ENCODE peak calls at places on chromosomes 12 and 14, in seven cellular contexts. One of them, this sample, is unnamed. For H3K4me1, the result is how much of the 10 kb centered on the place peaks cover.

GRCh38 chr12:95201056-95201670 is 16.1 kb downstream of the FGD6 start:
- DNase-seq in heart left ventricle: no peak
- DNase-seq in HCT116: no peak
- DNase-seq in body of pancreas: no peak
- DNase-seq in uterus: no peak
- DNase-seq in Peyer's patch: no peak
- DNase-seq in IMR-90: peak
- DNase-seq in this sample: no peak

GRCh38 chr12:101877816-101878811 is 734 bp downstream of the DRAM1 start:
- DNase-seq in heart left ventricle: peak
- DNase-seq in HCT116: no peak
- DNase-seq in body of pancreas: no peak
- DNase-seq in uterus: peak
- DNase-seq in Peyer's patch: no peak
- DNase-seq in IMR-90: no peak
- DNase-seq in this sample: peak

GRCh38 chr12:98532687-98533304 is 17.4 kb downstream of the TMPO start:
- DNase-seq in heart left ventricle: no peak
- DNase-seq in HCT116: peak
- DNase-seq in body of pancreas: no peak
- DNase-seq in uterus: no peak
- DNase-seq in Peyer's patch: no peak
- DNase-seq in IMR-90: peak
- DNase-seq in this sample: no peak

GRCh38 chr12:72570601-72571000 is 298.4 kb downstream of the TRHDE start:
- DNase-seq in heart left ventricle: no peak
- DNase-seq in HCT116: peak
- DNase-seq in body of pancreas: no peak
- DNase-seq in uterus: no peak
- DNase-seq in Peyer's patch: no peak
- DNase-seq in IMR-90: no peak
- DNase-seq in this sample: no peak

GRCh38 chr14:67704484-67705089 is 2.9 kb downstream of the RDH12 start:
- DNase-seq in heart left ventricle: no peak
- DNase-seq in HCT116: peak
- DNase-seq in body of pancreas: peak
- DNase-seq in uterus: no peak
- DNase-seq in Peyer's patch: no peak
- DNase-seq in IMR-90: peak
- DNase-seq in this sample: no peak

GRCh38 chr14:101828038-101828437 is 66.5 kb downstream of the PPP2R5C start:
- DNase-seq in heart left ventricle: no peak
- DNase-seq in HCT116: no peak
- DNase-seq in body of pancreas: no peak
- DNase-seq in uterus: no peak
- DNase-seq in Peyer's patch: no peak
- DNase-seq in IMR-90: peak
- DNase-seq in this sample: no peak

GRCh38 chr12:67426067-67426466 is 156.9 kb downstream of the CAND1 start:
- DNase-seq in heart left ventricle: no peak
- DNase-seq in HCT116: no peak
- DNase-seq in body of pancreas: peak
- DNase-seq in uterus: no peak
- DNase-seq in Peyer's patch: no peak
- DNase-seq in IMR-90: peak
- DNase-seq in this sample: no peak

GRCh38 chr14:56297449-56297848 is 179.2 kb downstream of the PELI2 start:
- DNase-seq in heart left ventricle: no peak
- DNase-seq in HCT116: no peak
- DNase-seq in body of pancreas: no peak
- DNase-seq in uterus: no peak
- DNase-seq in Peyer's patch: no peak
- DNase-seq in IMR-90: no peak
- DNase-seq in this sample: no peak

GRCh38 chr12:111216387-111217159 is 152.3 kb downstream of the PHETA1 start:
- DNase-seq in heart left ventricle: no peak
- DNase-seq in HCT116: no peak
- DNase-seq in body of pancreas: no peak
- DNase-seq in uterus: no peak
- DNase-seq in Peyer's patch: no peak
- DNase-seq in IMR-90: no peak
- DNase-seq in this sample: no peak

GRCh38 chr14:22375321-22375930 is 213.6 kb downstream of the DAD1 start:
- DNase-seq in heart left ventricle: no peak
- DNase-seq in HCT116: peak
- DNase-seq in body of pancreas: no peak
- DNase-seq in uterus: no peak
- DNase-seq in Peyer's patch: no peak
- DNase-seq in IMR-90: peak
- DNase-seq in this sample: no peak

DNA sequence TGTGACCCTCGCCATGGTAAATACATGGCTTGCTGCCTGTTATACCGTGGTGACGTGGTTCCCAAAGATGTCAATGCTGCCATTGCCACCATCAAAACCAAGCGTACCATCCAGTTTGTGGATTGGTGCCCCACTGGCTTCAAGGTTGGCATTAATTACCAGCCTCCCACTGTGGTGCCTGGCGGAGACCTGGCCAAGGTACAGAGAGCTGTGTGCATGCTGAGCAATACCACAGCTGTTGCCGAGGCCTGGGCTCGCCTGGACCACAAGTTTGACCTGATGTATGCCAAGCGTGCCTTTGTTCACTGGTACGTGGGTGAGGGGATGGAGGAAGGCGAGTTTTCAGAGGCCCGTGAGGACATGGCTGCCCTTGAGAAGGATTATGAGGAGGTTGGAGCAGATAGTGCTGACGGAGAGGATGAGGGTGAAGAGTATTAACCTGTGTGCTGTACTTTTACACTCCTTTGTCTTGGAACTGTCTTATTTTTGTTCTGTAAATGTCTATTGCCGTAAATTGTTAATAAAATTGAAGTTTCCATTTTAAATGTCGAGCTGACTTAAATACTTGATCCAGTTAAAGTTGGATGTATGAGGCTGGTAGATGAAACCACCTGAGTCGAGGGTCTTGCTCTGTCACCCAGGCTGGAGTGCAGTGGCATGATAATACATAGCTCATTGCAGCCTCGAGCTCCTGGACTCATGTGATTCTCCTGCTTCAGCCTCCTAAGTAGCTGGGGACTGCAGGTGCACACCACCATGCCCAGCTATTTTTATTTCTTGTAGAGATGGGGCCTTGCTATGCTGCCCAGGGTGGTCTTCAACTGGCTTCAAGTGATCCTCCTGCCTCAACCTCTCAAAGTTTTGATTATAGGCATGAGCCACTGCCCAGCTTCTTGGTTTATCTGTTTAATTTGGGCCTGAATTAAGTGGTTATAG is 8.2 kb downstream of the TUBA1C start:
- DNase-seq in heart left ventricle: no peak
- DNase-seq in HCT116: no peak
- DNase-seq in body of pancreas: no peak
- DNase-seq in uterus: no peak
- DNase-seq in Peyer's patch: no peak
- DNase-seq in IMR-90: no peak
- DNase-seq in this sample: no peak
- TF ChIP-seq POLR2A in heart left ventricle: no peak
- TF ChIP-seq POLR2A in HCT116: no peak
- TF ChIP-seq POLR2A in body of pancreas: no peak
- TF ChIP-seq POLR2A in uterus: no peak
- TF ChIP-seq POLR2A in Peyer's patch: no peak
- TF ChIP-seq POLR2A in IMR-90: no peak
- TF ChIP-seq POLR2A in this sample: no peak

GRCh38 chr12:124678421-124678893 is 111.0 kb upstream of the NCOR2 start:
- DNase-seq in heart left ventricle: no peak
- DNase-seq in HCT116: no peak
- DNase-seq in body of pancreas: no peak
- DNase-seq in uterus: no peak
- DNase-seq in Peyer's patch: no peak
- DNase-seq in IMR-90: no peak
- DNase-seq in this sample: no peak

GRCh38 chr12:124675881-124676688 is 108.7 kb upstream of the NCOR2 start:
- DNase-seq in heart left ventricle: no peak
- DNase-seq in HCT116: no peak
- DNase-seq in body of pancreas: no peak
- DNase-seq in uterus: no peak
- DNase-seq in Peyer's patch: no peak
- DNase-seq in IMR-90: peak
- DNase-seq in this sample: no peak

GRCh38 chr12:124676725-124677462 is 109.5 kb upstream of the NCOR2 start:
- DNase-seq in heart left ventricle: no peak
- DNase-seq in HCT116: no peak
- DNase-seq in body of pancreas: no peak
- DNase-seq in uterus: no peak
- DNase-seq in Peyer's patch: no peak
- DNase-seq in IMR-90: no peak
- DNase-seq in this sample: no peak

GRCh38 chr12:124679047-124679446 is 111.6 kb upstream of the NCOR2 start:
- DNase-seq in heart left ventricle: no peak
- DNase-seq in HCT116: no peak
- DNase-seq in body of pancreas: no peak
- DNase-seq in uterus: no peak
- DNase-seq in Peyer's patch: no peak
- DNase-seq in IMR-90: no peak
- DNase-seq in this sample: no peak

DNA sequence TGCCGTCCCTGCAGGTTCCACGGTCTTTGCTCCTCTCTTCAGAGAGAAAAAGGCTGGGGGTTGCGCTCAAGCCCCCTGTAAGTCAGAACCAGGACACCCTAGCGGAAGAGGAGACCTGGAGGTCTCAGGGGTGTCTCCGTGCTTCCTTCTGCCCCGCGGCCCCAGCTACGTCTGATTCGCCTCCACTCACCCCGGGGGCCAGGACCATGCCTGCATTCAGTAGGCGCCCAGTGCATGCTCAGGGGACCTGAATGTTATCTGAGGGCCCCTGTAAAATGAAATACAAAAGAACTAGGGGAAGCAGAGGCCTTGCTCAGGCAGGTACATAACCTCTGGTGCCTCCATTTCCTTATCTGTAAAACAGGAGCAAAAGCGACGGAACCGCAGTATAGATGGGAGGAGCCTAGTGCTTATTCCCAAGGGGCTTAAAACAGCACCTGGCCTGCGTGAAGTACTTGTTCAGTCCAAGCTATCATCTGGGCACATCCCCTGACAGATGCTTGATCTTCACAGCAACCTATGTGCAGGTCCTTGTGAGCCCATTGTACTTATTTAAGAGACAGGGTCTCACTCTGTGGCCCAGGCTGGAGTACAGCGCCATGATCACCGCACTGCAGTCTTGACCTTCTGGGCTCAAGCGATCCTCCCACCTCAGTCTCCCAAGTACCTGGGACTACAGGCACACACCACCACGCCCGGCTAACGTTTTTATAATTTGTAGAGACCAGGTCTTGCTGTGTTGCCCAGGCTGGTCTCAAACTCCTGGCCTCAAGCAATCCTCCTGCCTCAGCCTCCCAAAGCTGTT is 110.3 kb upstream of the NCOR2 start:
- DNase-seq in heart left ventricle: no peak
- DNase-seq in HCT116: no peak
- DNase-seq in body of pancreas: no peak
- DNase-seq in uterus: no peak
- DNase-seq in Peyer's patch: no peak
- DNase-seq in IMR-90: no peak
- DNase-seq in this sample: no peak
- H3K4me1 ChIP-seq in heart left ventricle: under half
- H3K4me1 ChIP-seq in HCT116: under half
- H3K4me1 ChIP-seq in body of pancreas: under half
- H3K4me1 ChIP-seq in uterus: under half
- H3K4me1 ChIP-seq in Peyer's patch: under half
- H3K4me1 ChIP-seq in IMR-90: under half
- H3K4me1 ChIP-seq in this sample: half or more

GRCh38 chr12:130582286-130582685 is 133.8 kb downstream of the RIMBP2 start:
- DNase-seq in heart left ventricle: no peak
- DNase-seq in HCT116: no peak
- DNase-seq in body of pancreas: no peak
- DNase-seq in uterus: no peak
- DNase-seq in Peyer's patch: no peak
- DNase-seq in IMR-90: no peak
- DNase-seq in this sample: no peak

GRCh38 chr12:130581782-130582181 is 134.3 kb downstream of the RIMBP2 start:
- DNase-seq in heart left ventricle: no peak
- DNase-seq in HCT116: no peak
- DNase-seq in body of pancreas: no peak
- DNase-seq in uterus: no peak
- DNase-seq in Peyer's patch: no peak
- DNase-seq in IMR-90: no peak
- DNase-seq in this sample: no peak

GRCh38 chr12:130576286-130576933 is 139.7 kb downstream of the RIMBP2 start:
- DNase-seq in heart left ventricle: no peak
- DNase-seq in HCT116: no peak
- DNase-seq in body of pancreas: no peak
- DNase-seq in uterus: no peak
- DNase-seq in Peyer's patch: no peak
- DNase-seq in IMR-90: no peak
- DNase-seq in this sample: no peak

GRCh38 chr12:130577348-130577747 is 138.8 kb downstream of the RIMBP2 start:
- DNase-seq in heart left ventricle: no peak
- DNase-seq in HCT116: no peak
- DNase-seq in body of pancreas: no peak
- DNase-seq in uterus: no peak
- DNase-seq in Peyer's patch: no peak
- DNase-seq in IMR-90: no peak
- DNase-seq in this sample: no peak

DNA sequence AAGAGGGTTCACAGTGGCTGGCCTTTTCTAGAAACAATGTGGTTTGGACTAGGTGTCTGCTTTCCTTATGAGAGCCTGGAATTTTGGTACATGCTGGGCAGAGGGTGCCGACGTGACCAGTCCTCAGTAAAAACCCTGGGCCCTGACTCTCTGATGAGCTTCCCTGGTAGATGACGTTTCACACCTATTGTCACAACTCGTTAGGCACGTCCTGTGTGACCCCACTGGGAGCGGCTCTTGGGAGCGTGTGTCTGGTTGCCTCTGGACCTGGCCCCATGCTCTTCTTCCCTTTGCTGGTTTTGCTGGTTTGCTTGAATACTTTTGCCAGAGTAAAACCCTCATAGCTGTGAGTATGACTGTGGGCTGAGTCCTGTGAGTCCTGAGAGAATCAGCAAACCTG is 136.9 kb downstream of the RIMBP2 start:
- DNase-seq in heart left ventricle: no peak
- DNase-seq in HCT116: no peak
- DNase-seq in body of pancreas: no peak
- DNase-seq in uterus: no peak
- DNase-seq in Peyer's patch: no peak
- DNase-seq in IMR-90: no peak
- DNase-seq in this sample: no peak
- TF ChIP-seq POLR2A in heart left ventricle: no peak
- TF ChIP-seq POLR2A in HCT116: no peak
- TF ChIP-seq POLR2A in body of pancreas: no peak
- TF ChIP-seq POLR2A in uterus: no peak
- TF ChIP-seq POLR2A in Peyer's patch: no peak
- TF ChIP-seq POLR2A in IMR-90: no peak
- TF ChIP-seq POLR2A in this sample: no peak

DNA sequence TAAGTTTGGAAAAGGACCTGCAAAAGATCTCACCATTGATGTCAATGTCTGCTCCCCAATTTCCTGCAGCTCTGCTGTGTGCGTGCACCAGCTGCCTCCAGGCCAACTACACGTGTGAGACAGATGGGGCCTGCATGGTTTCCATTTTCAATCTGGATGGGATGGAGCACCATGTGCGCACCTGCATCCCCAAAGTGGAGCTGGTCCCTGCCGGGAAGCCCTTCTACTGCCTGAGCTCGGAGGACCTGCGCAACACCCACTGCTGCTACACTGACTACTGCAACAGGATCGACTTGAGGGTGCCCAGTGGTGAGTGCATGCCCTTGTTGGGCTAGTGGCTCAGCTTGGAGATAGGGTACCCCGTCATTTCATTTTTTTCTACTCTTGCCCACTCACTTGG is 23.7 kb downstream of the ACVR1B start:
- DNase-seq in heart left ventricle: no peak
- DNase-seq in HCT116: no peak
- DNase-seq in body of pancreas: no peak
- DNase-seq in uterus: no peak
- DNase-seq in Peyer's patch: no peak
- DNase-seq in IMR-90: no peak
- DNase-seq in this sample: no peak
- H3K4me1 ChIP-seq in heart left ventricle: under half
- H3K4me1 ChIP-seq in HCT116: under half
- H3K4me1 ChIP-seq in body of pancreas: half or more
- H3K4me1 ChIP-seq in uterus: under half
- H3K4me1 ChIP-seq in Peyer's patch: under half
- H3K4me1 ChIP-seq in IMR-90: under half
- H3K4me1 ChIP-seq in this sample: half or more

This sample was measured in stomach.